ENCODE peak calls at places on chromosome 7, in six cellular contexts. M is iPS DF 6.9, N is foreskin fibroblast, Y is transverse colon, F is IMR-90, Q is lower lobe of right lung. I is an unnamed sample.

GRCh38 chr7:101173752-101174244 is 6.3 kb downstream of the NAT16 start:
- DNase-seq in M (no peak), N (peak; percentile 79), Y (no peak), F (no peak), Q (no peak), I (peak; percentile 18)

GRCh38 chr7:94888542-94888941 is 18.9 kb upstream of the PPP1R9A start:
- DNase-seq in M (no peak), N (peak; percentile 43), Y (peak; percentile 19), F (no peak), Q (no peak), I (no peak)

GRCh38 chr7:100211342-100211780 is 8.4 kb upstream of the PVRIG start:
- DNase-seq in M (no peak), N (no peak), Y (no peak), F (no peak), Q (no peak), I (no peak)

GRCh38 chr7:134318443-134318842 is 1.7 kb upstream of the SLC35B4 start:
- DNase-seq in M (no peak), N (peak; percentile 24), Y (no peak), F (no peak), Q (no peak), I (no peak)

GRCh38 chr7:132575987-132576722 is at the start of gene PLXNA4:
- DNase-seq in M (no peak), N (peak; percentile 40), Y (no peak), F (no peak), Q (no peak), I (no peak)

GRCh38 chr7:33591481-33591880 is 313.9 kb upstream of the BMPER start:
- DNase-seq in M (no peak), N (no peak), Y (no peak), F (peak; percentile 25), Q (no peak), I (no peak)

GRCh38 chr7:136336932-136337331 is 359.8 kb upstream of the MTPN start:
- DNase-seq in M (no peak), N (no peak), Y (no peak), F (no peak), Q (no peak), I (no peak)

GRCh38 chr7:40200791-40201190 is 66.0 kb downstream of the SUGCT start:
- DNase-seq in M (no peak), N (peak; percentile 76), Y (no peak), F (peak; percentile 87), Q (no peak), I (no peak)

GRCh38 chr7:129376076-129376777 is 58.0 kb upstream of the STRIP2 start:
- DNase-seq in M (no peak), N (peak; percentile 40), Y (peak; percentile 69), F (peak; percentile 43), Q (no peak), I (no peak)

GRCh38 chr7:128022631-128023532 is 8.4 kb downstream of the LRRC4 start:
- DNase-seq in M (no peak), N (peak; percentile 78), Y (no peak), F (peak; percentile 81), Q (no peak), I (peak; percentile 49)

GRCh38 chr7:6479067-6479466 is 31.3 kb upstream of the DAGLB start:
- DNase-seq in M (no peak), N (no peak), Y (no peak), F (no peak), Q (no peak), I (no peak)

GRCh38 chr7:37786741-37787569 is 61.4 kb upstream of the NME8 start:
- DNase-seq in M (no peak), N (no peak), Y (no peak), F (no peak), Q (no peak), I (no peak)

GRCh38 chr7:41880107-41880506 is 177.2 kb upstream of the INHBA start:
- DNase-seq in M (no peak), N (peak; percentile 65), Y (no peak), F (peak; percentile 92), Q (no peak), I (peak; percentile 78)

GRCh38 chr7:75905785-75906604 is 9.0 kb upstream of the POR start:
- DNase-seq in M (peak; percentile 33), N (peak; percentile 90), Y (peak; percentile 53), F (peak; percentile 64), Q (peak; percentile 91), I (no peak)

GRCh38 chr7:64872809-64873500 is 30.1 kb upstream of the ZNF273 start:
- DNase-seq in M (no peak), N (no peak), Y (no peak), F (no peak), Q (no peak), I (no peak)

GRCh38 chr7:111933614-111934013 is 272.6 kb downstream of the DOCK4 start:
- DNase-seq in M (no peak), N (peak; percentile 90), Y (no peak), F (no peak), Q (no peak), I (peak; percentile 2)

GRCh38 chr7:117051808-117052207 is 98.5 kb downstream of the ST7 start:
- DNase-seq in M (no peak), N (no peak), Y (no peak), F (no peak), Q (no peak), I (no peak)

GRCh38 chr7:81908220-81908619 is 138.4 kb upstream of the HGF start:
- DNase-seq in M (no peak), N (peak; percentile 11), Y (no peak), F (no peak), Q (no peak), I (no peak)

GRCh38 chr7:135334830-135335543 is 101.3 kb downstream of the STRA8 start:
- DNase-seq in M (no peak), N (no peak), Y (no peak), F (no peak), Q (no peak), I (no peak)

GRCh38 chr7:116802784-116803183 is 59.6 kb upstream of the CAPZA2 start:
- DNase-seq in M (peak; percentile 33), N (peak; percentile 83), Y (peak; percentile 32), F (peak; percentile 80), Q (no peak), I (peak; percentile 37)

GRCh38 chr7:27182861-27183681 is 2.0 kb downstream of the HOXA11 start:
- DNase-seq in M (no peak), N (peak; percentile 56), Y (peak; percentile 20), F (no peak), Q (peak; percentile 31), I (no peak)

GRCh38 chr7:27185708-27186449 is 847 bp upstream of the HOXA11 start:
- DNase-seq in M (no peak), N (peak; percentile 60), Y (peak; percentile 20), F (no peak), Q (no peak), I (no peak)

GRCh38 chr7:27183682-27184341 is 1.2 kb downstream of the HOXA11 start:
- DNase-seq in M (no peak), N (peak; percentile 57), Y (peak; percentile 24), F (no peak), Q (no peak), I (no peak)

GRCh38 chr7:27185013-27185707 is at the start of gene HOXA11:
- DNase-seq in M (no peak), N (peak; percentile 97), Y (peak; percentile 83), F (peak; percentile 20), Q (no peak), I (no peak)

DNA sequence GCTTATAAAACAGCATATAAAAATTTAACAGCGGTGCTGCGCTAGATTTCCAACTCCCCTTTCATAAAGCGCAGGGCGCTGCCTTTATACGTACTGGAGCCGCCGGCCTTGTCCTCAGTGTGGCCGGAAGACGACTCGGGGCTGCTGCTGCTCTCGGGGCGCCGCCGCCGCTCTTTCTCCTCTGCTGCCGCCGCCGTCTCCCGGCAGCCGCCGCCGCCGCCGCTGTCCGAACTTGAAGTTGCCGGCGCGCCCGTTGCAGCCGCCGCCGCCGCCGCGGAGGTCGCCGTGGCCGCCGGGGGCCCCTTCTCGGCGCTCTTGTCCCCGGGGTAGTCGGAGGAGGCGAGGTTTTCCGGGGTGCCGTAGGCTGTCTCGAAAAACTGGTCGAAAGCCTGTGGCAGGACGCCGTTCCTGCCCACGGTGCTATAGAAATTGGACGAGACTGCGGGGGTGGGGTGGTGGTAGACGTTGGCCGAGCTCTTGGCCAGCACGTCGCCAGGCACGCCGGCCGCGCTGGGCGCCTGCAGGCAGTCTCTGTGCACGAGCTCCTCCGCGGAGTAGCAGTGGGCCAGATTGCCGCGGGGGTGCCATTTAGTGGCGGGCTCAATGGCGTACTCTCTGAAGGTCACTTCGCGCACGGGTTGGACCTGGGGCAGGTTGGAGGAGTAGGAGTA is 555 bp downstream of the HOXA11 start:
- DNase-seq in M (no peak), N (peak; percentile 60), Y (peak; percentile 67), F (peak; percentile 27), Q (no peak), I (peak; percentile 60)
- H3K4me3 ChIP-seq in M (no peak overlapping the region), N (peak overlapping the region; percentile 59), Y (peak overlapping the region; percentile 56), F (peak overlapping the region; percentile 41), Q (peak overlapping the region; percentile 40), I (peak overlapping the region; percentile 51)

GRCh38 chr7:19982841-19983835 is 209.7 kb upstream of the TMEM196 start:
- DNase-seq in M (no peak), N (peak; percentile 71), Y (peak; percentile 46), F (peak; percentile 77), Q (no peak), I (peak; percentile 27)
- H3K4me3 ChIP-seq in M (no peak overlapping the region), N (no peak overlapping the region), Y (no peak overlapping the region), F (no peak overlapping the region), Q (no peak overlapping the region), I (no peak overlapping the region)

GRCh38 chr7:158507917-158508316 is 79.7 kb downstream of the PTPRN2 start:
- DNase-seq in M (no peak), N (no peak), Y (no peak), F (no peak), Q (no peak), I (no peak)

GRCh38 chr7:158502068-158502750 is 85.4 kb downstream of the PTPRN2 start:
- DNase-seq in M (no peak), N (no peak), Y (no peak), F (no peak), Q (no peak), I (no peak)

GRCh38 chr7:158505683-158506082 is 81.9 kb downstream of the PTPRN2 start:
- DNase-seq in M (no peak), N (no peak), Y (no peak), F (no peak), Q (no peak), I (no peak)

GRCh38 chr7:158508802-158509385 is 78.7 kb downstream of the PTPRN2 start:
- DNase-seq in M (no peak), N (no peak), Y (no peak), F (no peak), Q (no peak), I (no peak)

GRCh38 chr7:158506626-158507025 is 81.0 kb downstream of the PTPRN2 start:
- DNase-seq in M (no peak), N (no peak), Y (no peak), F (no peak), Q (no peak), I (no peak)
- H3K4me3 ChIP-seq in M (no peak overlapping the region), N (no peak overlapping the region), Y (no peak overlapping the region), F (no peak overlapping the region), Q (no peak overlapping the region), I (no peak overlapping the region)

GRCh38 chr7:45937301-45937700 is 16.2 kb upstream of the IGFBP3 start:
- DNase-seq in M (no peak), N (peak; percentile 88), Y (no peak), F (no peak), Q (no peak), I (no peak)

GRCh38 chr7:45937862-45938261 is 16.8 kb upstream of the IGFBP3 start:
- DNase-seq in M (no peak), N (no peak), Y (no peak), F (no peak), Q (no peak), I (no peak)

GRCh38 chr7:45939574-45939973 is 18.5 kb upstream of the IGFBP3 start:
- DNase-seq in M (no peak), N (no peak), Y (no peak), F (no peak), Q (no peak), I (no peak)

GRCh38 chr7:45940939-45941338 is 19.9 kb upstream of the IGFBP3 start:
- DNase-seq in M (no peak), N (no peak), Y (no peak), F (no peak), Q (no peak), I (no peak)

GRCh38 chr7:45938626-45939302 is 17.7 kb upstream of the IGFBP3 start:
- DNase-seq in M (no peak), N (no peak), Y (no peak), F (no peak), Q (no peak), I (no peak)
- H3K4me3 ChIP-seq in M (no peak overlapping the region), N (no peak overlapping the region), Y (no peak overlapping the region), F (no peak overlapping the region), Q (no peak overlapping the region), I (no peak overlapping the region)